ENCODE peak calls at places on chromosomes 5 and 9, in eight cellular contexts. E is GM12864; P is colonic mucosa; W is CD4-positive, alpha-beta T cell; Y is Calu3; Q is OCI-LY7; I is GM13977; N is ascending aorta. A is an unnamed sample.

GRCh38 chr9:21465859-21466518 is 16.1 kb downstream of the IFNE start:
- DNase-seq in E (peak), P (peak), W (no peak), Y (peak), Q (peak), I (peak), N (no peak), A (no peak)

GRCh38 chr9:120755827-120756434 is 37.3 kb downstream of the FBXW2 start:
- DNase-seq in E (peak), P (peak), W (peak), Y (peak), Q (peak), I (peak), N (peak), A (peak)

GRCh38 chr5:122434120-122434519 is 122.1 kb downstream of the SNCAIP start:
- DNase-seq in E (no peak), P (no peak), W (no peak), Y (no peak), Q (no peak), I (no peak), N (no peak), A (no peak)

GRCh38 chr9:95171001-95171400 is 146.5 kb downstream of the FANCC start:
- DNase-seq in E (peak), P (no peak), W (no peak), Y (peak), Q (peak), I (peak), N (no peak), A (no peak)

GRCh38 chr5:172110921-172111873 is 76.8 kb downstream of the STK10 start:
- DNase-seq in E (peak), P (peak), W (peak), Y (peak), Q (peak), I (peak), N (no peak), A (no peak)

GRCh38 chr5:30502277-30502676 is 691.2 kb upstream of the CDH6 start:
- DNase-seq in E (no peak), P (no peak), W (no peak), Y (peak), Q (no peak), I (no peak), N (no peak), A (no peak)

GRCh38 chr5:82984786-82985762 is 92.1 kb downstream of the TMEM167A start:
- DNase-seq in E (no peak), P (no peak), W (no peak), Y (no peak), Q (no peak), I (peak), N (no peak), A (no peak)

GRCh38 chr9:133188006-133188842 is 20.8 kb downstream of the OBP2B start:
- DNase-seq in E (no peak), P (peak), W (no peak), Y (peak), Q (peak), I (no peak), N (peak), A (no peak)

GRCh38 chr9:111222757-111223156 is 107.3 kb downstream of the OR2K2 start:
- DNase-seq in E (no peak), P (no peak), W (no peak), Y (no peak), Q (no peak), I (no peak), N (no peak), A (no peak)

GRCh38 chr9:99905833-99906402 is 536 bp upstream of the STX17 start:
- DNase-seq in E (no peak), P (peak), W (no peak), Y (peak), Q (peak), I (no peak), N (no peak), A (no peak)

GRCh38 chr9:86734762-86735161 is 212.5 kb downstream of the GAS1 start:
- DNase-seq in E (no peak), P (no peak), W (no peak), Y (no peak), Q (no peak), I (no peak), N (no peak), A (no peak)

GRCh38 chr9:69222953-69223352 is 48.9 kb downstream of the TJP2 start:
- DNase-seq in E (no peak), P (no peak), W (no peak), Y (no peak), Q (no peak), I (no peak), N (no peak), A (no peak)

GRCh38 chr5:142930395-142930794 is 160.2 kb downstream of the ARHGAP26 start:
- DNase-seq in E (no peak), P (no peak), W (no peak), Y (no peak), Q (no peak), I (no peak), N (no peak), A (no peak)

GRCh38 chr5:125486634-125487033 is 740.2 kb upstream of the ZNF608 start:
- DNase-seq in E (no peak), P (no peak), W (no peak), Y (no peak), Q (no peak), I (no peak), N (no peak), A (no peak)

GRCh38 chr5:128534729-128535128 is 3.3 kb downstream of the FBN2 start:
- DNase-seq in E (no peak), P (peak), W (no peak), Y (peak), Q (no peak), I (no peak), N (no peak), A (no peak)

GRCh38 chr5:2748180-2748840 is 3.2 kb downstream of the IRX2 start:
- DNase-seq in E (no peak), P (no peak), W (no peak), Y (no peak), Q (no peak), I (no peak), N (no peak), A (no peak)

GRCh38 chr9:98168952-98169488 is 23.4 kb downstream of the CORO2A start:
- DNase-seq in E (peak), P (peak), W (no peak), Y (peak), Q (peak), I (peak), N (no peak), A (no peak)

GRCh38 chr5:52786937-52787599 is 648 bp upstream of the ITGA1 start:
- DNase-seq in E (no peak), P (peak), W (peak), Y (peak), Q (peak), I (peak), N (peak), A (no peak)

GRCh38 chr5:132295505-132296411 is 1.6 kb downstream of the SLC22A4 start:
- DNase-seq in E (no peak), P (no peak), W (no peak), Y (no peak), Q (no peak), I (no peak), N (no peak), A (no peak)

GRCh38 chr5:61277190-61277589 is 54.9 kb upstream of the ZSWIM6 start:
- DNase-seq in E (no peak), P (no peak), W (no peak), Y (no peak), Q (no peak), I (peak), N (no peak), A (no peak)

GRCh38 chr5:119322948-119323629 is 32.7 kb upstream of the TNFAIP8 start:
- DNase-seq in E (no peak), P (no peak), W (no peak), Y (no peak), Q (no peak), I (no peak), N (no peak), A (no peak)

GRCh38 chr9:8567963-8568579 is 768.5 kb upstream of the DMAC1 start:
- DNase-seq in E (no peak), P (no peak), W (no peak), Y (no peak), Q (no peak), I (no peak), N (no peak), A (no peak)

GRCh38 chr5:56412601-56413379 is 179.7 kb upstream of the ANKRD55 start:
- DNase-seq in E (peak), P (peak), W (no peak), Y (no peak), Q (peak), I (peak), N (peak), A (no peak)

GRCh38 chr5:88808153-88808552 is 74.8 kb downstream of the MEF2C start:
- DNase-seq in E (no peak), P (no peak), W (no peak), Y (no peak), Q (no peak), I (no peak), N (no peak), A (no peak)

GRCh38 chr5:34743878-34744277 is 87.8 kb downstream of the RAI14 start:
- DNase-seq in E (no peak), P (no peak), W (no peak), Y (no peak), Q (no peak), I (no peak), N (no peak), A (no peak)

GRCh38 chr5:113164016-113164415 is 187.4 kb downstream of the DCP2 start:
- DNase-seq in E (no peak), P (no peak), W (no peak), Y (no peak), Q (no peak), I (no peak), N (no peak), A (no peak)

GRCh38 chr5:148248894-148249293 is 10.6 kb downstream of the MARCOL start:
- DNase-seq in E (no peak), P (no peak), W (no peak), Y (no peak), Q (no peak), I (no peak), N (no peak), A (no peak)

GRCh38 chr5:144876990-144877389 is 706.3 kb downstream of the KCTD16 start:
- DNase-seq in E (no peak), P (no peak), W (no peak), Y (no peak), Q (no peak), I (no peak), N (no peak), A (no peak)

GRCh38 chr9:96603305-96604004 is 16.2 kb downstream of the CDC14B start:
- DNase-seq in E (no peak), P (no peak), W (no peak), Y (no peak), Q (no peak), I (no peak), N (no peak), A (no peak)

GRCh38 chr9:136216541-136217240 is 11.8 kb upstream of the LHX3 start:
- DNase-seq in E (no peak), P (no peak), W (no peak), Y (no peak), Q (no peak), I (no peak), N (no peak), A (no peak)

GRCh38 chr9:136219276-136219675 is 14.3 kb upstream of the LHX3 start:
- DNase-seq in E (no peak), P (no peak), W (no peak), Y (no peak), Q (no peak), I (no peak), N (no peak), A (no peak)

GRCh38 chr9:136218271-136218670 is 13.3 kb upstream of the LHX3 start:
- DNase-seq in E (no peak), P (no peak), W (no peak), Y (no peak), Q (no peak), I (no peak), N (no peak), A (no peak)

GRCh38 chr9:136220017-136220729 is 15.2 kb upstream of the LHX3 start:
- DNase-seq in E (no peak), P (no peak), W (peak), Y (peak), Q (peak), I (no peak), N (no peak), A (no peak)

DNA sequence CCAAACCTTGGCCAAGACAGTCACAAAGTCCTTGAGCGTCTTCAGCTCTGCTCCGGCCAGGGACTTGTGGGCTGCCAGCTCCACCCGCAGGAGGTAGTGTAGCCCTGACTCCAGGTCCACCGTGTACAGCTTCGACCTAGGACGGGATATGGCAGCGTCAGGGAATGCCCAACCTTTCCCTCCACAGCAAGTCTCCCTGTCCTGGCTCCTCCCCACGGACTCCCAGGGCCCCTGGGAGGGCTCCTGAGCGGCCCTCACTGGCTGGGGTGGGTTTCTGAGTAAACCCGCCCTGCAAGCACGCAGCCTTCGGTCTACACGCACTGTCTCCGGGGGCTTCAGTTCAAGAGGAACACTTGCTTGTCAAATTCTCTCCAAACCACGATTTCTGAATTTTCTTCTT is 13.7 kb upstream of the LHX3 start:
- DNase-seq in E (no peak), P (no peak), W (no peak), Y (no peak), Q (no peak), I (no peak), N (no peak), A (no peak)
- TF ChIP-seq CTCF in E (no peak), P (no peak), W (no peak), Y (no peak), Q (no peak), I (no peak), N (no peak), A (no peak)

DNA sequence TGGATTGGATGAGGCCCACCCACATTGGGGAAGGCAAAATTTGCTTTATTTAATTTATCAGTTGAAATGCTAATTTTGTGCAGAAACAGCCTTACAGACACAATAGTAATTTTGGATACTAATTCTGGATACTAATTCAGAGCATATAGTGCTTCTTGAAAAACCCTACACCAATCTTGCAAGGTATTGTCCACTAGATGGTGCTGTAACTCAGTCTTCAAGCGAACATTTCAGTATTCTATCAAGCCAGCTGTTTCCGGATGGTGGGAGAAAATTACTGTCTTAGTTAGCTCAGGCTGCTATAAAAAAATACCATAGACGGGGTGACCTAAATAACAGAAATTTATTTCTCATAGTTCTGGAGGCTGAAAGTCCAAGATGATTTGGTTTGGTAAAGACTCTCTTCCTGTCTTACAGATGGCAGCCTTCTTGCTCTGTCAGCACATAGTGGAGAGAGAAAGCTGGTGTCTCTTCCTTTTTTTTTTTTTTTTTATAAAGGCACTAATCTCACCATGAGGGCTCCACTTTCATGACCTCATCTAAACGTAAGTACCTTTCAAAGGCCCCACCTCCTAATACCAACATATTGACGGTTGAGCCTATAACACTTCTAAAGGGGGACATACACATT is 1306.5 kb upstream of the CDH9 start:
- DNase-seq in E (no peak), P (no peak), W (no peak), Y (peak), Q (peak), I (peak), N (no peak), A (no peak)
- TF ChIP-seq CTCF in E (peak), P (no peak), W (no peak), Y (peak), Q (peak), I (peak), N (peak), A (no peak)

GRCh38 chr9:124060844-124061605 is 49.5 kb downstream of the LHX2 start:
- DNase-seq in E (no peak), P (no peak), W (no peak), Y (no peak), Q (no peak), I (no peak), N (no peak), A (no peak)
- TF ChIP-seq CTCF in E (no peak), P (no peak), W (no peak), Y (no peak), Q (no peak), I (no peak), N (no peak), A (no peak)

GRCh38 chr5:170631471-170632195 is 127.8 kb downstream of the KCNIP1 start:
- DNase-seq in E (no peak), P (no peak), W (no peak), Y (peak), Q (no peak), I (no peak), N (peak), A (no peak)
- TF ChIP-seq CTCF in E (no peak), P (no peak), W (no peak), Y (no peak), Q (no peak), I (no peak), N (peak), A (no peak)